ENCODE peak calls at places on chromosomes 6 and 20, in four cellular contexts. One of them, this sample, is unnamed.

GRCh38 chr20:35978041-35978513 is 9.7 kb downstream of the CNBD2 start:
- DNase-seq in AG09319: no peak
- DNase-seq in T-helper 9 cell: no peak
- DNase-seq in H1: no peak
- DNase-seq in this sample: no peak

GRCh38 chr6:27478141-27478705 is 5.3 kb upstream of the ZNF184 start:
- DNase-seq in AG09319: no peak
- DNase-seq in T-helper 9 cell: no peak
- DNase-seq in H1: no peak
- DNase-seq in this sample: peak

GRCh38 chr20:44494681-44495080 is 19.0 kb downstream of the TTPAL start:
- DNase-seq in AG09319: no peak
- DNase-seq in T-helper 9 cell: no peak
- DNase-seq in H1: no peak
- DNase-seq in this sample: no peak

GRCh38 chr6:25369450-25370086 is 90.4 kb downstream of the CARMIL1 start:
- DNase-seq in AG09319: no peak
- DNase-seq in T-helper 9 cell: no peak
- DNase-seq in H1: no peak
- DNase-seq in this sample: no peak

GRCh38 chr6:160137989-160138835 is 16.6 kb downstream of the SLC22A1 start:
- DNase-seq in AG09319: peak
- DNase-seq in T-helper 9 cell: peak
- DNase-seq in H1: no peak
- DNase-seq in this sample: peak

GRCh38 chr20:54692168-54692887 is 216.9 kb downstream of the DOK5 start:
- DNase-seq in AG09319: no peak
- DNase-seq in T-helper 9 cell: no peak
- DNase-seq in H1: no peak
- DNase-seq in this sample: no peak

GRCh38 chr6:167093922-167094432 is 28.9 kb upstream of the CCR6 start:
- DNase-seq in AG09319: no peak
- DNase-seq in T-helper 9 cell: peak
- DNase-seq in H1: no peak
- DNase-seq in this sample: no peak

GRCh38 chr6:169851641-169852503 is 100.5 kb downstream of the ERMARD start:
- DNase-seq in AG09319: no peak
- DNase-seq in T-helper 9 cell: no peak
- DNase-seq in H1: no peak
- DNase-seq in this sample: peak

GRCh38 chr6:12327391-12327790 is 37.2 kb downstream of the EDN1 start:
- DNase-seq in AG09319: no peak
- DNase-seq in T-helper 9 cell: no peak
- DNase-seq in H1: no peak
- DNase-seq in this sample: no peak

GRCh38 chr6:16514249-16514648 is 247.0 kb downstream of the ATXN1 start:
- DNase-seq in AG09319: peak
- DNase-seq in T-helper 9 cell: no peak
- DNase-seq in H1: no peak
- DNase-seq in this sample: peak

GRCh38 chr6:43283514-43283901 is 14.6 kb upstream of the SLC22A7 start:
- DNase-seq in AG09319: no peak
- DNase-seq in T-helper 9 cell: no peak
- DNase-seq in H1: no peak
- DNase-seq in this sample: no peak

GRCh38 chr6:1057490-1058135 is 254.3 kb upstream of the FOXQ1 start:
- DNase-seq in AG09319: no peak
- DNase-seq in T-helper 9 cell: no peak
- DNase-seq in H1: no peak
- DNase-seq in this sample: no peak

GRCh38 chr6:87941556-87942358 is 105.9 kb upstream of the SPACA1 start:
- DNase-seq in AG09319: no peak
- DNase-seq in T-helper 9 cell: no peak
- DNase-seq in H1: no peak
- DNase-seq in this sample: no peak

GRCh38 chr6:41080623-41081022 is 7.8 kb downstream of the NFYA start:
- DNase-seq in AG09319: no peak
- DNase-seq in T-helper 9 cell: peak
- DNase-seq in H1: no peak
- DNase-seq in this sample: no peak

GRCh38 chr20:39081255-39081654 is 119.1 kb downstream of the DHX35 start:
- DNase-seq in AG09319: peak
- DNase-seq in T-helper 9 cell: peak
- DNase-seq in H1: peak
- DNase-seq in this sample: peak

GRCh38 chr20:34165246-34165645 is 53.2 kb upstream of the EIF2S2 start:
- DNase-seq in AG09319: no peak
- DNase-seq in T-helper 9 cell: no peak
- DNase-seq in H1: no peak
- DNase-seq in this sample: peak

GRCh38 chr6:24524801-24525200 is 30.0 kb downstream of the ALDH5A1 start:
- DNase-seq in AG09319: no peak
- DNase-seq in T-helper 9 cell: no peak
- DNase-seq in H1: no peak
- DNase-seq in this sample: peak

GRCh38 chr6:150053450-150053849 is 15.5 kb downstream of the ULBP3 start:
- DNase-seq in AG09319: no peak
- DNase-seq in T-helper 9 cell: no peak
- DNase-seq in H1: no peak
- DNase-seq in this sample: no peak

GRCh38 chr20:37484386-37484785 is 36.7 kb upstream of the NNAT start:
- DNase-seq in AG09319: no peak
- DNase-seq in T-helper 9 cell: no peak
- DNase-seq in H1: no peak
- DNase-seq in this sample: no peak

GRCh38 chr6:113599444-113599843 is 257.7 kb upstream of the MARCKS start:
- DNase-seq in AG09319: no peak
- DNase-seq in T-helper 9 cell: no peak
- DNase-seq in H1: no peak
- DNase-seq in this sample: no peak